ENCODE peak calls at places on chromosomes 16 and 17, in eight cellular contexts. W is keratinocyte; Y is body of pancreas; N is AG10803; K is spleen; I is stimulated activated CD8-positive, alpha-beta memory T cell treated with anti-CD3 and anti-CD28 coated beads, Interleukin-15, amount 100 ng/mL, for 4 hours; U is RWPE1; Q is effector memory CD4-positive, alpha-beta T cell. H is an unnamed sample.

GRCh38 chr16:89193021-89193575 is 7.2 kb downstream of the SLC22A31 start:
- DNase-seq in W (peak; percentile 36), Y (peak; percentile 19), N (peak; percentile 93), K (peak; percentile 89), I (no peak), U (peak; percentile 56), Q (no peak), H (peak; percentile 91)

GRCh38 chr16:51624083-51624775 is 473.2 kb upstream of the SALL1 start:
- DNase-seq in W (no peak), Y (no peak), N (peak; percentile 39), K (no peak), I (no peak), U (peak; percentile 13), Q (no peak), H (no peak)

GRCh38 chr16:11556945-11557720 is 29.6 kb downstream of the LITAF start:
- DNase-seq in W (no peak), Y (no peak), N (no peak), K (peak; percentile 51), I (no peak), U (no peak), Q (no peak), H (no peak)

GRCh38 chr17:78873519-78874340 is 29.3 kb downstream of the CEP295NL start:
- DNase-seq in W (no peak), Y (peak; percentile 94), N (no peak), K (no peak), I (no peak), U (no peak), Q (no peak), H (no peak)

GRCh38 chr17:78114831-78115723 is 13.5 kb downstream of the TMC6 start:
- DNase-seq in W (no peak), Y (no peak), N (no peak), K (peak; percentile 77), I (no peak), U (no peak), Q (no peak), H (peak; percentile 78)

GRCh38 chr16:22425036-22425801 is 50.8 kb upstream of the CDR2 start:
- DNase-seq in W (no peak), Y (peak; percentile 26), N (peak; percentile 82), K (no peak), I (no peak), U (no peak), Q (no peak), H (peak; percentile 57)

GRCh38 chr17:81482673-81483072 is 29.9 kb downstream of the ACTG1 start:
- DNase-seq in W (no peak), Y (peak; percentile 38), N (no peak), K (no peak), I (no peak), U (no peak), Q (no peak), H (no peak)

GRCh38 chr16:85028638-85029412 is 1.2 kb downstream of the KIAA0513 start:
- DNase-seq in W (no peak), Y (peak; percentile 88), N (peak; percentile 46), K (peak; percentile 87), I (peak; percentile 50), U (peak; percentile 80), Q (peak; percentile 68), H (no peak)

GRCh38 chr17:32126325-32126724 is 16.0 kb upstream of the RHOT1 start:
- DNase-seq in W (no peak), Y (no peak), N (no peak), K (no peak), I (no peak), U (no peak), Q (no peak), H (no peak)

GRCh38 chr17:17696871-17697633 is 15.8 kb downstream of the RAI1 start:
- DNase-seq in W (no peak), Y (peak; percentile 59), N (no peak), K (no peak), I (no peak), U (no peak), Q (no peak), H (no peak)

GRCh38 chr16:56815721-56816120 is 49.3 kb upstream of the SLC12A3 start:
- DNase-seq in W (no peak), Y (peak; percentile 26), N (no peak), K (no peak), I (no peak), U (no peak), Q (no peak), H (no peak)

GRCh38 chr17:79388556-79389295 is 222.1 kb downstream of the RBFOX3 start:
- DNase-seq in W (no peak), Y (peak; percentile 79), N (peak; percentile 38), K (peak; percentile 82), I (no peak), U (peak; percentile 61), Q (no peak), H (no peak)

GRCh38 chr16:86120982-86121242 is 221.9 kb downstream of the IRF8 start:
- DNase-seq in W (no peak), Y (no peak), N (no peak), K (no peak), I (no peak), U (no peak), Q (no peak), H (no peak)

GRCh38 chr17:49576121-49576905 is 642 bp downstream of the NXPH3 start:
- DNase-seq in W (no peak), Y (peak; percentile 34), N (peak; percentile 40), K (no peak), I (no peak), U (peak; percentile 58), Q (no peak), H (no peak)

GRCh38 chr16:17277981-17278381 is 192.8 kb downstream of the XYLT1 start:
- DNase-seq in W (no peak), Y (peak; percentile 79), N (no peak), K (no peak), I (no peak), U (no peak), Q (no peak), H (no peak)

GRCh38 chr16:12320298-12320706 is 343.8 kb downstream of the SNX29 start:
- DNase-seq in W (no peak), Y (no peak), N (peak; percentile 31), K (no peak), I (no peak), U (no peak), Q (no peak), H (no peak)

GRCh38 chr17:40253565-40253964 is 34.1 kb upstream of the CDC6 start:
- DNase-seq in W (no peak), Y (no peak), N (peak; percentile 18), K (no peak), I (no peak), U (no peak), Q (no peak), H (no peak)

GRCh38 chr16:13996778-13997288 is 74.3 kb upstream of the MRTFB start:
- DNase-seq in W (no peak), Y (no peak), N (no peak), K (no peak), I (no peak), U (no peak), Q (no peak), H (no peak)

GRCh38 chr16:1157639-1158455 is 4.9 kb downstream of the CACNA1H start:
- DNase-seq in W (no peak), Y (no peak), N (no peak), K (no peak), I (no peak), U (no peak), Q (no peak), H (no peak)

GRCh38 chr17:79546386-79546785 is 64.5 kb downstream of the RBFOX3 start:
- DNase-seq in W (no peak), Y (no peak), N (no peak), K (peak; percentile 24), I (no peak), U (no peak), Q (no peak), H (peak; percentile 21)

GRCh38 chr16:12542818-12543699 is 260.6 kb downstream of the CPPED1 start:
- DNase-seq in W (no peak), Y (no peak), N (no peak), K (no peak), I (no peak), U (no peak), Q (no peak), H (no peak)

GRCh38 chr16:84137769-84138357 is 7.1 kb downstream of the HSDL1 start:
- DNase-seq in W (no peak), Y (no peak), N (no peak), K (no peak), I (no peak), U (no peak), Q (no peak), H (no peak)

GRCh38 chr16:8760021-8760420 is 37.4 kb downstream of the TMEM186 start:
- DNase-seq in W (no peak), Y (no peak), N (no peak), K (peak; percentile 5), I (no peak), U (no peak), Q (no peak), H (no peak)

GRCh38 chr16:69563605-69564580 is 1.9 kb upstream of the NFAT5 start:
- DNase-seq in W (no peak), Y (no peak), N (no peak), K (no peak), I (peak; percentile 32), U (peak; percentile 23), Q (peak; percentile 38), H (no peak)

GRCh38 chr17:4947411-4948165 is 742 bp downstream of the PFN1 start:
- DNase-seq in W (no peak), Y (peak; percentile 48), N (peak; percentile 40), K (peak; percentile 96), I (peak; percentile 50), U (peak; percentile 33), Q (peak; percentile 42), H (no peak)

GRCh38 chr16:85611455-85612190 is 1.5 kb upstream of the GSE1 start:
- DNase-seq in W (no peak), Y (peak; percentile 95), N (peak; percentile 88), K (peak; percentile 89), I (peak; percentile 32), U (peak; percentile 81), Q (peak; percentile 20), H (no peak)

GRCh38 chr17:7394452-7395191 is at the start of gene PLSCR3:
- DNase-seq in W (no peak), Y (peak; percentile 88), N (peak; percentile 82), K (peak; percentile 97), I (peak; percentile 75), U (peak; percentile 79), Q (peak; percentile 61), H (no peak)

GRCh38 chr16:85370881-85371651 is 242.1 kb upstream of the GSE1 start:
- DNase-seq in W (no peak), Y (no peak), N (peak; percentile 61), K (no peak), I (no peak), U (peak; percentile 45), Q (no peak), H (no peak)

GRCh38 chr16:86083382-86084002 is 184.5 kb downstream of the IRF8 start:
- DNase-seq in W (no peak), Y (no peak), N (no peak), K (peak; percentile 35), I (no peak), U (no peak), Q (no peak), H (peak; percentile 52)

GRCh38 chr16:79605999-79606398 is 5.5 kb upstream of the MAF start:
- DNase-seq in W (no peak), Y (no peak), N (no peak), K (no peak), I (no peak), U (peak; percentile 87), Q (no peak), H (no peak)

GRCh38 chr16:31467151-31467550 is 4.8 kb upstream of the TGFB1I1 start:
- DNase-seq in W (no peak), Y (no peak), N (peak; percentile 43), K (peak; percentile 70), I (no peak), U (no peak), Q (no peak), H (no peak)

H was measured in chondrocyte.